ENCODE peak calls at places on chromosomes 13 and 19, in five cellular contexts. One of them, this sample, is unnamed.

GRCh38 chr19:47716270-47716937 is 3.2 kb downstream of the EHD2 start:
- DNase-seq in astrocyte: no peak
- DNase-seq in CD8-positive, alpha-beta T cell: no peak
- DNase-seq in colonic mucosa: no peak
- DNase-seq in tibial nerve: no peak
- DNase-seq in this sample: no peak

GRCh38 chr13:51797664-51798488 is 6.1 kb downstream of the DHRS12 start:
- DNase-seq in CD8-positive, alpha-beta T cell: peak
- DNase-seq in tibial nerve: no peak
- DNase-seq in astrocyte: peak
- DNase-seq in colonic mucosa: peak
- DNase-seq in this sample: no peak

GRCh38 chr13:25882732-25883357 is 169.0 kb downstream of the SHISA2 start:
- DNase-seq in astrocyte: no peak
- DNase-seq in colonic mucosa: no peak
- DNase-seq in tibial nerve: no peak
- DNase-seq in CD8-positive, alpha-beta T cell: peak
- DNase-seq in this sample: no peak

GRCh38 chr19:32363175-32363574 is 17.8 kb downstream of the ZNF507 start:
- DNase-seq in CD8-positive, alpha-beta T cell: no peak
- DNase-seq in tibial nerve: no peak
- DNase-seq in astrocyte: no peak
- DNase-seq in colonic mucosa: no peak
- DNase-seq in this sample: no peak

GRCh38 chr13:26222523-26223046 is 471 bp upstream of the RNF6 start:
- DNase-seq in tibial nerve: no peak
- DNase-seq in CD8-positive, alpha-beta T cell: no peak
- DNase-seq in astrocyte: no peak
- DNase-seq in colonic mucosa: no peak
- DNase-seq in this sample: no peak

GRCh38 chr13:98301721-98302120 is 124.7 kb upstream of the RNF113B start:
- DNase-seq in CD8-positive, alpha-beta T cell: no peak
- DNase-seq in tibial nerve: no peak
- DNase-seq in astrocyte: peak
- DNase-seq in colonic mucosa: no peak
- DNase-seq in this sample: no peak

GRCh38 chr13:72112216-72112615 is 245.2 kb upstream of the DACH1 start:
- DNase-seq in colonic mucosa: no peak
- DNase-seq in astrocyte: no peak
- DNase-seq in tibial nerve: no peak
- DNase-seq in CD8-positive, alpha-beta T cell: no peak
- DNase-seq in this sample: no peak

GRCh38 chr13:113646921-113647340 is 11.1 kb downstream of the ATP4B start:
- DNase-seq in tibial nerve: no peak
- DNase-seq in CD8-positive, alpha-beta T cell: peak
- DNase-seq in colonic mucosa: no peak
- DNase-seq in astrocyte: no peak
- DNase-seq in this sample: no peak

GRCh38 chr19:32255566-32256295 is 89.7 kb upstream of the ZNF507 start:
- DNase-seq in astrocyte: no peak
- DNase-seq in colonic mucosa: no peak
- DNase-seq in CD8-positive, alpha-beta T cell: no peak
- DNase-seq in tibial nerve: no peak
- DNase-seq in this sample: no peak

GRCh38 chr19:13092206-13092605 is 10.5 kb downstream of the LYL1 start:
- DNase-seq in colonic mucosa: no peak
- DNase-seq in astrocyte: no peak
- DNase-seq in tibial nerve: no peak
- DNase-seq in CD8-positive, alpha-beta T cell: no peak
- DNase-seq in this sample: peak

GRCh38 chr19:1590641-1591397 is 1.8 kb downstream of the MBD3 start:
- DNase-seq in astrocyte: no peak
- DNase-seq in tibial nerve: no peak
- DNase-seq in colonic mucosa: no peak
- DNase-seq in CD8-positive, alpha-beta T cell: no peak
- DNase-seq in this sample: no peak

GRCh38 chr19:3622224-3622623 is 4.4 kb downstream of the CACTIN start:
- DNase-seq in CD8-positive, alpha-beta T cell: no peak
- DNase-seq in colonic mucosa: no peak
- DNase-seq in astrocyte: no peak
- DNase-seq in tibial nerve: no peak
- DNase-seq in this sample: no peak

GRCh38 chr19:35144600-35145436 is 1.8 kb downstream of the FXYD7 start:
- DNase-seq in colonic mucosa: peak
- DNase-seq in CD8-positive, alpha-beta T cell: peak
- DNase-seq in astrocyte: no peak
- DNase-seq in tibial nerve: no peak
- DNase-seq in this sample: no peak

GRCh38 chr13:99414048-99414995 is 87.0 kb upstream of the TM9SF2 start:
- DNase-seq in colonic mucosa: no peak
- DNase-seq in CD8-positive, alpha-beta T cell: no peak
- DNase-seq in astrocyte: no peak
- DNase-seq in tibial nerve: no peak
- DNase-seq in this sample: no peak

GRCh38 chr13:112218416-112218815 is 151.5 kb downstream of the SOX1 start:
- DNase-seq in CD8-positive, alpha-beta T cell: no peak
- DNase-seq in astrocyte: no peak
- DNase-seq in colonic mucosa: no peak
- DNase-seq in tibial nerve: no peak
- DNase-seq in this sample: no peak

GRCh38 chr19:17889609-17890214 is 18.0 kb downstream of the SLC5A5 start:
- DNase-seq in CD8-positive, alpha-beta T cell: no peak
- DNase-seq in colonic mucosa: no peak
- DNase-seq in astrocyte: peak
- DNase-seq in tibial nerve: no peak
- DNase-seq in this sample: no peak

GRCh38 chr19:18433039-18433691 is 4.8 kb downstream of the ISYNA1 start:
- DNase-seq in colonic mucosa: no peak
- DNase-seq in CD8-positive, alpha-beta T cell: peak
- DNase-seq in astrocyte: no peak
- DNase-seq in tibial nerve: no peak
- DNase-seq in this sample: no peak

GRCh38 chr13:20658451-20658850 is 45.0 kb upstream of the IL17D start:
- DNase-seq in tibial nerve: no peak
- DNase-seq in CD8-positive, alpha-beta T cell: no peak
- DNase-seq in astrocyte: no peak
- DNase-seq in colonic mucosa: no peak
- DNase-seq in this sample: no peak

GRCh38 chr13:88329066-88329465 is 657.9 kb downstream of the SLITRK5 start:
- DNase-seq in colonic mucosa: no peak
- DNase-seq in tibial nerve: no peak
- DNase-seq in CD8-positive, alpha-beta T cell: no peak
- DNase-seq in astrocyte: no peak
- DNase-seq in this sample: no peak

GRCh38 chr19:51418707-51419106 is 1.3 kb upstream of the SIGLEC10 start:
- DNase-seq in colonic mucosa: no peak
- DNase-seq in astrocyte: no peak
- DNase-seq in CD8-positive, alpha-beta T cell: no peak
- DNase-seq in tibial nerve: no peak
- DNase-seq in this sample: no peak
- H3K4me3 ChIP-seq in colonic mucosa: no peak
- H3K4me3 ChIP-seq in astrocyte: no peak
- H3K4me3 ChIP-seq in CD8-positive, alpha-beta T cell: no peak
- H3K4me3 ChIP-seq in tibial nerve: no peak
- H3K4me3 ChIP-seq in this sample: no peak

GRCh38 chr13:40697711-40698110 is 31.3 kb upstream of the FOXO1 start:
- DNase-seq in colonic mucosa: no peak
- DNase-seq in astrocyte: no peak
- DNase-seq in tibial nerve: no peak
- DNase-seq in CD8-positive, alpha-beta T cell: no peak
- DNase-seq in this sample: no peak
- H3K4me3 ChIP-seq in colonic mucosa: no peak
- H3K4me3 ChIP-seq in astrocyte: no peak
- H3K4me3 ChIP-seq in tibial nerve: no peak
- H3K4me3 ChIP-seq in CD8-positive, alpha-beta T cell: no peak
- H3K4me3 ChIP-seq in this sample: no peak

DNA sequence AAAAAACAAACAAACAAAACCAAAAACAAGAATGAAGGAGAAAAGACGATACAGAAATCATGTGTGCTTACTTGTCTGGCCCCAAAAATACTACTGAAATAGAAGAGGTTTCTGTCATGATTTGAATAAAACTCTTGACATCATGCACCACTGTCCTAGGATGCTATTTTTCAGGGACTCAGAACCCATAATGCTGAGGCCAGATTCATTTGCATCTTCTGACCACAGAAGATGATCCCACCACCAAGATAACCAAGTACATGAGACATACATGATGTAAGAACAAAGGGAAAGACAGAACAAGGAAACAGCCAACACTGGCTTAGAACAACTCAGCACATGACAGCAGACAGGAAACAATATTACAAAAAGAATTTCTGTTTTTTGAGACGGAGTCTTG is 2.5 kb downstream of the ZNF552 start:
- DNase-seq in colonic mucosa: no peak
- DNase-seq in CD8-positive, alpha-beta T cell: no peak
- DNase-seq in tibial nerve: no peak
- DNase-seq in astrocyte: no peak
- DNase-seq in this sample: no peak
- H3K4me3 ChIP-seq in colonic mucosa: no peak
- H3K4me3 ChIP-seq in CD8-positive, alpha-beta T cell: no peak
- H3K4me3 ChIP-seq in tibial nerve: no peak
- H3K4me3 ChIP-seq in astrocyte: no peak
- H3K4me3 ChIP-seq in this sample: no peak

GRCh38 chr13:96086736-96087135 is 3.2 kb upstream of the HS6ST3 start:
- DNase-seq in tibial nerve: no peak
- DNase-seq in colonic mucosa: no peak
- DNase-seq in astrocyte: no peak
- DNase-seq in CD8-positive, alpha-beta T cell: no peak
- DNase-seq in this sample: no peak
- H3K4me3 ChIP-seq in tibial nerve: no peak
- H3K4me3 ChIP-seq in colonic mucosa: no peak
- H3K4me3 ChIP-seq in astrocyte: no peak
- H3K4me3 ChIP-seq in CD8-positive, alpha-beta T cell: no peak
- H3K4me3 ChIP-seq in this sample: no peak

DNA sequence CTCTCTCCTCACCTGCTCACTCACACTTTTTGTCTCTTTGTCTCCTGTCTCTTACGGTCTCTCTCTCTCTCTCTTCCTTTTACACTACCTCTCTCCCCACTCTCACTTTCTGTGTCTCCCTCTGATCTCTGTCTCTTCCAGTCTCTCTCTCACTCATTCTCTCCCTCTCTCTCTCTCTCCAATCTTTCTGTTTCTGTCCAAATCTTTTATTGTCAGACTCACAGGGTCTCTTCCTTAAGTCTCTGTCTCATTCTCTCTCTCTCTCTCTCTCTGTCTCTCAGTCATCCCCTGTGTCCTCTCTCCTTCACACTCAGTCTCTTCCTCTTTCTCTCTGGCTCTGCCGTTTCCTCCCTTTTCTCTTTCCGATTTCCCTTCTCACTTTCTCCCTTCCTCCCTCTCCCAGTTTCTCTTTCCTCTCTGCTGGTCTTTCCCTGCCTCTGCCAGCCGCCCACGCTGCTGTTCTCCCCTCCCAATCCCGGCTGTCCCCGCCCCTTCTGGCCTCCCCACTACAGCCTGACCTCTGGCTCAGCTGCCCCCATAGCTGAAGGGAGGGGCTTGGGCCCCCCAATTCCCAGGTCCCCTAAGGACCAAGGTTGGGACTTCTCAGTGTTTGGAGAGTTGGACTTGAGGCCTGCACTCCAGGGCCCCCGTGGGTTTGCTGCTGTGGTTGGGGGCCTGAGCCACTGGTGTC is at the start of gene PLEKHA4:
- DNase-seq in tibial nerve: peak
- DNase-seq in astrocyte: no peak
- DNase-seq in CD8-positive, alpha-beta T cell: no peak
- DNase-seq in colonic mucosa: peak
- DNase-seq in this sample: no peak
- H3K4me3 ChIP-seq in tibial nerve: peak
- H3K4me3 ChIP-seq in astrocyte: peak
- H3K4me3 ChIP-seq in CD8-positive, alpha-beta T cell: no peak
- H3K4me3 ChIP-seq in colonic mucosa: peak
- H3K4me3 ChIP-seq in this sample: peak